ENCODE peak calls at places on chromosomes 5 and 9, in six cellular contexts. R is amygdala; J is stimulated activated CD8-positive, alpha-beta memory T cell treated with anti-CD3 and anti-CD28 coated beads, Interleukin-7, amount 100 ng/mL, for 4 hours; Z is stimulated activated CD4-positive, alpha-beta T cell treated with anti-CD3 and anti-CD28 coated beads, Interleukin-1b, Interleukin-23, amount 100 ng/mL, for 24 hours; M is nucleus accumbens; C is SHP77. X is an unnamed sample.

GRCh38 chr5:73370620-73371583 is 77.7 kb downstream of the FOXD1 start:
- DNase-seq in Z (no peak), R (no peak), M (no peak), J (no peak), C (no peak), X (peak; percentile 98)

GRCh38 chr5:88979244-88979643 is 96.3 kb upstream of the MEF2C start:
- DNase-seq in Z (no peak), R (no peak), M (no peak), J (no peak), C (no peak), X (peak; percentile 44)

GRCh38 chr9:111529787-111530186 is 4.8 kb downstream of the ZNF483 start:
- DNase-seq in Z (no peak), C (no peak), J (no peak), M (no peak), R (no peak), X (no peak)

GRCh38 chr5:74205745-74206570 is 434.6 kb downstream of the ENC1 start:
- DNase-seq in J (no peak), C (no peak), M (no peak), R (no peak), Z (no peak), X (no peak)

GRCh38 chr5:76742586-76742985 is 26.7 kb downstream of the F2R start:
- DNase-seq in Z (no peak), M (no peak), R (no peak), J (no peak), C (no peak), X (no peak)

GRCh38 chr5:80754900-80755299 is 100.1 kb upstream of the DHFR start:
- DNase-seq in Z (no peak), C (peak; percentile 3), J (no peak), R (no peak), M (no peak), X (no peak)

GRCh38 chr9:75239176-75239575 is 150.9 kb downstream of the OSTF1 start:
- DNase-seq in C (peak; percentile 33), Z (no peak), R (no peak), M (no peak), J (no peak), X (no peak)

GRCh38 chr9:17731308-17731707 is 152.4 kb downstream of the SH3GL2 start:
- DNase-seq in C (no peak), M (no peak), J (no peak), Z (no peak), R (no peak), X (no peak)

GRCh38 chr5:74767579-74767913 is 497 bp downstream of the NSA2 start:
- DNase-seq in C (no peak), Z (no peak), J (peak; percentile 1), R (no peak), M (no peak), X (no peak)

GRCh38 chr5:66722653-66723052 is 126.5 kb downstream of the MAST4 start:
- DNase-seq in C (no peak), J (no peak), R (no peak), M (no peak), Z (no peak), X (no peak)

GRCh38 chr9:79796411-79796810 is 224.6 kb downstream of the TLE4 start:
- DNase-seq in M (no peak), Z (no peak), C (no peak), R (no peak), J (no peak), X (no peak)

GRCh38 chr9:79572891-79573696 is 1.3 kb downstream of the TLE4 start:
- DNase-seq in C (no peak), J (peak; percentile 54), Z (no peak), M (no peak), R (no peak), X (no peak)

GRCh38 chr9:14221558-14221957 is 92.4 kb downstream of the NFIB start:
- DNase-seq in M (no peak), C (no peak), Z (no peak), J (no peak), R (no peak), X (peak; percentile 80)

GRCh38 chr9:82560457-82560904 is 502.5 kb downstream of the RASEF start:
- DNase-seq in M (no peak), J (no peak), R (no peak), C (peak; percentile 14), Z (no peak), X (no peak)

GRCh38 chr9:4936277-4936676 is 48.8 kb upstream of the JAK2 start:
- DNase-seq in Z (no peak), R (no peak), M (no peak), C (no peak), J (no peak), X (no peak)

GRCh38 chr5:591746-592145 is 20.4 kb upstream of the CEP72 start:
- DNase-seq in R (no peak), Z (no peak), M (no peak), C (no peak), J (no peak), X (no peak)

GRCh38 chr5:108193021-108193795 is 188.7 kb downstream of the FBXL17 start:
- DNase-seq in M (no peak), J (no peak), Z (no peak), R (no peak), C (no peak), X (peak; percentile 38)

GRCh38 chr5:94522099-94522498 is 96.3 kb downstream of the KIAA0825 start:
- DNase-seq in R (no peak), Z (no peak), M (no peak), C (peak; percentile 34), J (no peak), X (no peak)

GRCh38 chr9:106156462-106156861 is 462.1 kb downstream of the TMEM38B start:
- DNase-seq in C (no peak), R (no peak), M (no peak), J (no peak), Z (no peak), X (no peak)

GRCh38 chr5:172350212-172351181 is 66.9 kb upstream of the UBTD2 start:
- DNase-seq in R (no peak), Z (no peak), M (no peak), J (no peak), C (no peak), X (no peak)

GRCh38 chr9:109411069-109411761 is 86.9 kb downstream of the PTPN3 start:
- DNase-seq in Z (no peak), R (no peak), J (no peak), M (no peak), C (no peak), X (no peak)

GRCh38 chr5:40221796-40222195 is 457.9 kb upstream of the PTGER4 start:
- DNase-seq in Z (no peak), C (no peak), J (no peak), M (no peak), R (no peak), X (peak; percentile 92)

GRCh38 chr5:178230879-178231735 is 1.5 kb downstream of the PHYKPL start:
- DNase-seq in R (no peak), Z (no peak), M (no peak), C (no peak), J (no peak), X (no peak)

GRCh38 chr5:98763001-98763630 is 10.3 kb upstream of the RGMB start:
- DNase-seq in Z (no peak), J (no peak), R (no peak), C (no peak), M (no peak), X (peak; percentile 93)

GRCh38 chr5:59157001-59157527 is 574.2 kb downstream of the RAB3C start:
- DNase-seq in J (no peak), C (no peak), Z (no peak), M (no peak), R (no peak), X (no peak)

GRCh38 chr5:158565017-158565789 is 534.5 kb downstream of the EBF1 start:
- DNase-seq in C (no peak), Z (no peak), R (no peak), M (no peak), J (no peak), X (no peak)

GRCh38 chr9:5790923-5791322 is 42.0 kb downstream of the ERMP1 start:
- DNase-seq in J (no peak), Z (no peak), R (no peak), C (no peak), M (no peak), X (no peak)

GRCh38 chr5:134437340-134438267 is 25.9 kb upstream of the CDKN2AIPNL start:
- DNase-seq in J (no peak), C (no peak), Z (no peak), R (no peak), M (no peak), X (no peak)

GRCh38 chr5:56659991-56660390 is 155.4 kb upstream of the MAP3K1 start:
- DNase-seq in R (peak; percentile 42), M (peak; percentile 68), C (no peak), J (no peak), Z (no peak), X (no peak)

GRCh38 chr5:26757941-26758340 is 280.4 kb downstream of the CDH9 start:
- DNase-seq in R (no peak), C (no peak), J (no peak), M (no peak), Z (no peak), X (no peak)

GRCh38 chr9:115157245-115157674 is 39.3 kb upstream of the TNC start:
- DNase-seq in Z (no peak), C (no peak), M (no peak), R (no peak), J (no peak), X (peak; percentile 76)

GRCh38 chr5:91401175-91401574 is 18.1 kb upstream of the ARRDC3 start:
- DNase-seq in M (no peak), C (no peak), R (no peak), Z (no peak), J (no peak), X (no peak)

GRCh38 chr5:1299511-1299850 is 4.6 kb upstream of the TERT start:
- DNase-seq in R (no peak), M (no peak), J (no peak), Z (no peak), C (no peak), X (no peak)

GRCh38 chr9:123775885-123776284 is 154.0 kb downstream of the DENND1A start:
- DNase-seq in Z (no peak), M (no peak), C (no peak), J (no peak), R (no peak), X (no peak)

GRCh38 chr9:33260372-33260771 is 4.1 kb downstream of the BAG1 start:
- DNase-seq in R (no peak), C (no peak), M (no peak), Z (no peak), J (no peak), X (no peak)

GRCh38 chr5:27172708-27173107 is 134.3 kb upstream of the CDH9 start:
- DNase-seq in Z (no peak), C (no peak), R (no peak), M (no peak), J (no peak), X (no peak)

X was measured in HS-5.